ENCODE peak calls at places on chromosome 6, in four cellular contexts. V is IMR-90, F is H9, K is H1. M is an unnamed sample.
A peak's percentile ranks its signal among the peaks of the same experiment; 100 is the strongest.

GRCh38 chr6:65642776-65643175 is 64.2 kb downstream of the EYS start:
- DNase-seq in K (no peak), V (no peak), F (no peak), M (no peak)

GRCh38 chr6:108737594-108738546 is 110.4 kb upstream of the ARMC2 start:
- DNase-seq in F (no peak), V (peak; percentile 99), K (no peak), M (no peak)

GRCh38 chr6:44439270-44440045 is 52.0 kb downstream of the CDC5L start:
- DNase-seq in K (no peak), F (no peak), V (peak; percentile 83), M (no peak)

GRCh38 chr6:27861276-27861840 is 50.8 kb downstream of the OR2B2 start:
- DNase-seq in K (no peak), F (no peak), V (no peak), M (no peak)

GRCh38 chr6:91098006-91098405 is 511.1 kb upstream of the MAP3K7 start:
- DNase-seq in F (no peak), V (no peak), K (no peak), M (no peak)

GRCh38 chr6:20661721-20662120 is 127.5 kb downstream of the CDKAL1 start:
- DNase-seq in K (no peak), F (no peak), V (peak; percentile 50), M (no peak)

GRCh38 chr6:151690303-151690702 is 117.2 kb upstream of the ESR1 start:
- DNase-seq in V (no peak), K (no peak), F (no peak), M (no peak)

GRCh38 chr6:144343736-144344428 is 58.7 kb downstream of the UTRN start:
- DNase-seq in F (no peak), V (no peak), K (no peak), M (no peak)

GRCh38 chr6:134741193-134741521 is 208.7 kb downstream of the ALDH8A1 start:
- DNase-seq in F (peak; percentile 43), K (no peak), V (no peak), M (peak; percentile 54)

GRCh38 chr6:96923400-96923799 is 1.1 kb upstream of the KLHL32 start:
- DNase-seq in F (no peak), K (no peak), V (no peak), M (no peak)

GRCh38 chr6:47235964-47236760 is 73.5 kb downstream of the TNFRSF21 start:
- DNase-seq in K (no peak), V (no peak), F (no peak), M (no peak)

GRCh38 chr6:72261554-72261953 is 360.3 kb upstream of the KCNQ5 start:
- DNase-seq in K (no peak), V (no peak), F (no peak), M (no peak)

GRCh38 chr6:88619951-88620350 is 343.5 kb downstream of the RNGTT start:
- DNase-seq in K (no peak), F (no peak), V (no peak), M (no peak)

GRCh38 chr6:166541366-166541765 is 45.1 kb downstream of the RAMACL start:
- DNase-seq in K (no peak), V (no peak), F (no peak), M (no peak)

GRCh38 chr6:3855866-3856265 is 6.7 kb downstream of the FAM50B start:
- DNase-seq in V (no peak), F (no peak), K (no peak), M (no peak)

GRCh38 chr6:165725201-165725600 is 62.2 kb upstream of the PDE10A start:
- DNase-seq in K (peak; percentile 25), F (peak; percentile 58), V (no peak), M (peak; percentile 30)

GRCh38 chr6:22827760-22828159 is 258.4 kb downstream of the HDGFL1 start:
- DNase-seq in K (no peak), V (peak; percentile 28), F (no peak), M (no peak)

GRCh38 chr6:26398555-26398954 is 3.5 kb upstream of the BTN3A1 start:
- DNase-seq in V (no peak), K (no peak), F (no peak), M (no peak)

GRCh38 chr6:100134703-100135102 is 140.7 kb upstream of the MCHR2 start:
- DNase-seq in F (no peak), K (no peak), V (peak; percentile 23), M (no peak)

GRCh38 chr6:117477988-117478852 is 4.3 kb upstream of the DCBLD1 start:
- DNase-seq in V (no peak), F (peak; percentile 43), K (no peak), M (peak; percentile 79)

GRCh38 chr6:25629202-25629584 is 22.8 kb upstream of the SCGN start:
- DNase-seq in V (no peak), K (no peak), F (no peak), M (no peak)

GRCh38 chr6:54690596-54690995 is 156.0 kb upstream of the FAM83B start:
- DNase-seq in K (no peak), F (no peak), V (no peak), M (peak; percentile 39)

GRCh38 chr6:109526905-109527628 is 44.0 kb upstream of the ZBTB24 start:
- DNase-seq in K (no peak), V (peak; percentile 69), F (peak; percentile 74), M (peak; percentile 89)

GRCh38 chr6:166395351-166395750 is 12.6 kb upstream of the MPC1 start:
- DNase-seq in K (no peak), F (no peak), V (no peak), M (no peak)

GRCh38 chr6:117371492-117371891 is 54.2 kb downstream of the ROS1 start:
- DNase-seq in K (no peak), F (no peak), V (no peak), M (no peak)

GRCh38 chr6:113347420-113347819 is 509.7 kb upstream of the MARCKS start:
- DNase-seq in V (peak; percentile 87), F (no peak), K (no peak), M (peak; percentile 66)

GRCh38 chr6:11947569-11947968 is 64.5 kb upstream of the HIVEP1 start:
- DNase-seq in K (no peak), F (no peak), V (no peak), M (no peak)

GRCh38 chr6:89984926-89985743 is 90.9 kb downstream of the GJA10 start:
- DNase-seq in K (no peak), F (no peak), V (peak; percentile 76), M (no peak)

GRCh38 chr6:155946860-155947259 is 491.2 kb upstream of the NOX3 start:
- DNase-seq in V (no peak), F (no peak), K (no peak), M (no peak)

GRCh38 chr6:38404900-38405556 is 234.7 kb downstream of the BTBD9 start:
- DNase-seq in F (no peak), V (peak; percentile 7), K (no peak), M (no peak)

GRCh38 chr6:108484016-108484415 is 76.7 kb upstream of the FOXO3 start:
- DNase-seq in F (no peak), K (no peak), V (no peak), M (no peak)

GRCh38 chr6:11083491-11083890 is 10.1 kb upstream of the SMIM13 start:
- DNase-seq in F (no peak), K (no peak), V (peak; percentile 89), M (no peak)

GRCh38 chr6:169263374-169263773 is 9.7 kb upstream of the THBS2 start:
- DNase-seq in V (no peak), K (no peak), F (no peak), M (no peak)

GRCh38 chr6:132798820-132799538 is 542 bp upstream of the SLC18B1 start:
- DNase-seq in K (no peak), F (peak; percentile 77), V (peak; percentile 61), M (peak; percentile 80)

GRCh38 chr6:162772466-162772865 is 44.7 kb downstream of the PACRG start:
- DNase-seq in F (no peak), K (no peak), V (no peak), M (no peak)

GRCh38 chr6:44468835-44469234 is 81.3 kb downstream of the CDC5L start:
- DNase-seq in K (no peak), V (no peak), F (no peak), M (no peak)

GRCh38 chr6:75503291-75503690 is 9.7 kb upstream of the FILIP1 start:
- DNase-seq in F (no peak), V (peak; percentile 36), K (no peak), M (peak; percentile 9)
- H3K4me2 ChIP-seq in F (no peak overlapping the region), V (no peak overlapping the region), K (no peak overlapping the region), M (no peak overlapping the region)

DNA sequence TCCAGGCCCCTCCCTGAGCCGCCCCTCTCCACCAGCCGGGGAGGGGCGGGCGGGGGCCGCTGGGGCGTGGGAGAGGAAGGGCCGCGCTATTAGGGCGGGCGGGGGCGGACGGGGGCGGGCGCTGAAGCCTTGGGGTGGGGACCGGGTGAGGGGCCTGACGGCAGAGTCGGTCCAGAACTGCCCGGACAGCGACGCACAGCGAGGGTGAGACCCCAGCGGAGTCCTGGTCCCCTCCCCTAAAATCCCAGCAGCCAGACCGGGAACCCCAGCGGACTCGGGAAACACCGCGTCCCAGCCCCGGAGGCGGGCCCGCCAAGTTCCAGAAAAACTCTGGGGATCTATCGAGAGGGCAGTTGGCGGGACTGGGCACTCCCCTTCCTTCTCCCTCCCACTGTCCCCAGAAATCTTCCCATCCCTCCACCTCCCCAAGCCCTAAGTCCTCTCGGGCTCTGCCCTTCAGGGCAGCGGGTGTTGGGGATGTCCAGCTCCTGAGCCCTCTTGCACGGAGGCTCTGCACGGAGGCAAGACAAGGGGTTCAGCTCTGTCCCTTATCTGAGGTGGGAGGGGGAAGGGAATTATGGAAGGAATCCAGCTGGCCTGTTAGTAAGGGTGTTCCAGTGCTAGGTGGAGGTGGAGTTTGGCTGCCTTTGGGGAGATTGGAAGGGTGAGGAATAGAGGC is at the start of gene PRICKLE4:
- DNase-seq in F (no peak), K (no peak), V (no peak), M (peak; percentile 22)
- H4K5ac ChIP-seq in F (no peak within 1 kb of the TSS), K (no peak within 1 kb of the TSS), V (no peak within 1 kb of the TSS), M (no peak within 1 kb of the TSS)

DNA sequence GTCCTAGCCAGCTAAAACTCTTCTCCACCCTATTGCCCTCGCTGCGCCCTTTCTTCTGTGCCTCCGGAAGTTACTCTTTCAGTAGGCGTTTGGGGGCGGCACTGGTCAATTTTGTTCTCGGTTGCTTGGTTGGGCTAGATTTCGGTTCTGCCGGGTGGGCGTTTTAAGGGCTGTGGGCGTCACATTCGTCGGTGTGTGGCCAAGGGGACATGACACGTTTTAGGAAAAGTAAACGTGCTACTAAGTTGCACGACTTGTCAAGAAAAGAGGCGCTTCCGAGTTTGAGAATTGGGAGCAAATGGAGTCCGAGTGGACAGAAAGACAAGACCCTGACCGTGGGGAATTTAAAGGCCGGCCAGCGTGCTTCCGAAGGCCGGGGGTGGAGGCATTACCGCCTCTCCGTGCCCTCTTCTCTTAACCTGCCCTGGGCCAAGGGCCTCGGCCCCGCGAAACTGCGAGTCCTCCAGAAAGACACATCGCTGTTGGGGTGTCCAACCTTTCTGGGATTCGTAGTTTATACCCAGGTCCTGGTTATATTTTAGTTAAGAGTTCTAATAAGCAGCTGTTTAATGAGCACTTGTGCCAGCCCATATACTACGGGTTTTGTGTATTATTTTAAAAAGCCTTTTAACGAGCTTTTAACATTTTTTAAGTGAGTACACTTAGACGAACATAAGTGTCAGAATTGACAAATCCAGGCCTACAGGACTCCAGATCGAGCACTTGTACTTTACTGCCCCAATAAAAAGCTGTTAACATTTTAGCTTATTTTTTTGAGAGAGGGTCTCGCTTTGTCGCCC is 664 bp upstream of the BAG6 start:
- DNase-seq in F (peak; percentile 93), K (peak; percentile 76), V (no peak), M (peak; percentile 98)
- H3K23ac ChIP-seq in F (no peak overlapping the region), K (no peak overlapping the region), V (peak overlapping the region; percentile 100), M (no peak overlapping the region)

DNA sequence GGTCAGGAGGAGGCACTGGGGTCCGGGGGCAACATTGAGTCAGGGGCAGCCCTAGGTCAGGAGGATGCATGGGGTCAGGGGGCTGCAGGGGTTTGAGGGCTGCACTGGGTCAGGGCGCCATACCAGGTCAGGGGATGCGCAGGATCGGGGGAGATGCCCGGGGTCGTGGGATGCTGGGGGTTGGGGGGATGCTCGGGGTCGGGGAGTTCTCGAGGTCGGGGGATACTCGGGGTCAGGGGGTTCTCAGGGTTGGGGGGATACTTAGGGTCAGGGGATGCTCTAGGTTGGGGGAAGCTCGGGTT is 749 bp upstream of the EXOC2 start:
- DNase-seq in F (no peak), K (no peak), V (no peak), M (no peak)
- H3K4me2 ChIP-seq in F (peak overlapping the region; percentile 46), K (peak overlapping the region; percentile 99), V (peak overlapping the region; percentile 91), M (no peak overlapping the region)

GRCh38 chr6:32860674-32861073 is 6.7 kb downstream of the PSMB9 start:
- DNase-seq in V (no peak), K (no peak), F (no peak), M (no peak)
- H4K5ac ChIP-seq in V (no peak overlapping the region), K (no peak overlapping the region), F (no peak overlapping the region), M (no peak overlapping the region)

M was measured in mesendoderm.